ENCODE peak calls at places on chromosomes 2 and 18, in five cellular contexts. J is spleen; E is GM18507; K is body of pancreas; Y is effector memory CD4-positive, alpha-beta T cell. T is an unnamed sample.

GRCh38 chr18:62206593-62206992 is 19.5 kb downstream of the RELCH start:
- DNase-seq in J (no peak), E (no peak), K (no peak), Y (no peak), T (no peak)

GRCh38 chr2:148594216-148594615 is 50.3 kb upstream of the EPC2 start:
- DNase-seq in J (no peak), E (no peak), K (no peak), Y (no peak), T (no peak)

GRCh38 chr2:29900971-29901633 is 20.3 kb downstream of the ALK start:
- DNase-seq in J (no peak), E (no peak), K (no peak), Y (no peak), T (no peak)

GRCh38 chr2:110718382-110718781 is 14.0 kb upstream of the ACOXL start:
- DNase-seq in J (no peak), E (no peak), K (no peak), Y (no peak), T (no peak)

GRCh38 chr2:29139731-29140130 is 24.5 kb downstream of the CLIP4 start:
- DNase-seq in J (no peak), E (no peak), K (no peak), Y (no peak), T (no peak)

GRCh38 chr2:240809276-240809675 is 10.7 kb downstream of the KIF1A start:
- DNase-seq in J (no peak), E (no peak), K (no peak), Y (no peak), T (no peak)

GRCh38 chr18:5912491-5912890 is 17.2 kb upstream of the TMEM200C start:
- DNase-seq in J (no peak), E (no peak), K (no peak), Y (no peak), T (no peak)

GRCh38 chr2:189613650-189614420 is 33.2 kb upstream of the SLC40A1 start:
- DNase-seq in J (no peak), E (no peak), K (no peak), Y (no peak), T (no peak)

GRCh38 chr2:136129601-136130000 is 11.7 kb upstream of the CXCR4 start:
- DNase-seq in J (no peak), E (no peak), K (no peak), Y (peak; percentile 49), T (no peak)

GRCh38 chr2:219656523-219656922 is 29.1 kb downstream of the SLC4A3 start:
- DNase-seq in J (no peak), E (no peak), K (no peak), Y (no peak), T (no peak)

GRCh38 chr18:72206814-72207213 is 337.3 kb downstream of the CBLN2 start:
- DNase-seq in J (no peak), E (no peak), K (no peak), Y (no peak), T (no peak)

GRCh38 chr2:238462782-238463396 is 36.2 kb downstream of the ASB1 start:
- DNase-seq in J (no peak), E (peak; percentile 33), K (no peak), Y (no peak), T (no peak)

T was measured in kidney.